ENCODE peak calls at places on chromosomes 1 and 21, in six cellular contexts. E is neuronal stem cell; Q is iris pigment epithelial cell; D is stimulated activated CD8-positive, alpha-beta memory T cell treated with anti-CD3 and anti-CD28 coated beads, Interleukin-2, amount 100 ng/mL, for 1 hour; P is activated CD8-positive, alpha-beta memory T cell treated with anti-CD3 and anti-CD28 coated beads, Interleukin-2, amount 10 ng/mL, durations not matched to agents 7 days and 5 days; J is brain microvascular endothelial cell. U is an unnamed sample.
A peak's percentile ranks its signal among the peaks of the same experiment; 100 is the strongest.

GRCh38 chr1:220300442-220301121 is 28.3 kb upstream of the RAB3GAP2 start:
- DNase-seq in E (peak; percentile 27), J (peak; percentile 97), D (no peak), Q (peak; percentile 91), P (no peak), U (no peak)

GRCh38 chr1:150577557-150578277 is 1.7 kb downstream of the MCL1 start:
- DNase-seq in P (peak; percentile 47), D (no peak), Q (peak; percentile 54), J (peak; percentile 35), E (no peak), U (no peak)

GRCh38 chr1:6024376-6024775 is 21.3 kb upstream of the KCNAB2 start:
- DNase-seq in E (no peak), P (no peak), J (no peak), D (no peak), Q (no peak), U (no peak)

GRCh38 chr21:31846690-31847089 is 26.1 kb upstream of the HUNK start:
- DNase-seq in D (no peak), Q (no peak), J (no peak), P (no peak), E (no peak), U (no peak)

GRCh38 chr1:36182734-36183133 is 26.8 kb downstream of the MAP7D1 start:
- DNase-seq in P (no peak), D (no peak), J (no peak), E (no peak), Q (no peak), U (no peak)

GRCh38 chr1:119160435-119160834 is 20.0 kb upstream of the WARS2 start:
- DNase-seq in J (no peak), Q (peak; percentile 42), D (no peak), P (no peak), E (no peak), U (no peak)

GRCh38 chr21:45050786-45051489 is 23.4 kb upstream of the ADARB1 start:
- DNase-seq in E (no peak), J (peak; percentile 95), P (no peak), Q (peak; percentile 95), D (no peak), U (peak; percentile 46)

GRCh38 chr1:198893763-198894444 is 255.1 kb downstream of the PTPRC start:
- DNase-seq in J (no peak), D (no peak), P (no peak), E (no peak), Q (peak; percentile 62), U (no peak)

GRCh38 chr1:14800014-14800413 is 201.5 kb downstream of the KAZN start:
- DNase-seq in Q (no peak), E (no peak), J (no peak), P (no peak), D (no peak), U (no peak)

GRCh38 chr1:34639701-34640100 is 115.1 kb upstream of the GJB5 start:
- DNase-seq in D (no peak), P (no peak), Q (no peak), J (no peak), E (no peak), U (no peak)

GRCh38 chr1:42035205-42035829 is 116.6 kb upstream of the HIVEP3 start:
- DNase-seq in E (peak; percentile 67), D (no peak), P (no peak), Q (peak; percentile 55), J (peak; percentile 34), U (no peak)

GRCh38 chr21:43850728-43851295 is 14.2 kb upstream of the AGPAT3 start:
- DNase-seq in Q (no peak), D (no peak), J (no peak), E (no peak), P (no peak), U (no peak)

U was measured in non-pigmented ciliary epithelial cell.